ENCODE peak calls at places on chromosomes 5 and 9, in five cellular contexts. One of them, this sample, is unnamed.

GRCh38 chr5:353599-354580 is 32.4 kb downstream of the AHRR start:
- DNase-seq in cardiac muscle cell: no peak
- DNase-seq in ovary: no peak
- DNase-seq in breast epithelium: no peak
- DNase-seq in coronary artery: peak
- DNase-seq in this sample: no peak

GRCh38 chr9:70654144-70654543 is 239.7 kb upstream of the KLF9 start:
- DNase-seq in breast epithelium: no peak
- DNase-seq in coronary artery: no peak
- DNase-seq in ovary: no peak
- DNase-seq in cardiac muscle cell: no peak
- DNase-seq in this sample: no peak

GRCh38 chr9:88996046-88997005 is 5.1 kb downstream of the S1PR3 start:
- DNase-seq in ovary: no peak
- DNase-seq in cardiac muscle cell: no peak
- DNase-seq in breast epithelium: no peak
- DNase-seq in coronary artery: peak
- DNase-seq in this sample: no peak

GRCh38 chr5:173867173-173867679 is 20.9 kb upstream of the CPEB4 start:
- DNase-seq in coronary artery: no peak
- DNase-seq in breast epithelium: no peak
- DNase-seq in ovary: no peak
- DNase-seq in cardiac muscle cell: no peak
- DNase-seq in this sample: no peak

GRCh38 chr5:171721469-171721868 is 64.1 kb upstream of the SMIM23 start:
- DNase-seq in coronary artery: no peak
- DNase-seq in breast epithelium: no peak
- DNase-seq in ovary: no peak
- DNase-seq in cardiac muscle cell: no peak
- DNase-seq in this sample: no peak

GRCh38 chr5:981466-981865 is 27.1 kb upstream of the NKD2 start:
- DNase-seq in ovary: peak
- DNase-seq in coronary artery: no peak
- DNase-seq in breast epithelium: no peak
- DNase-seq in cardiac muscle cell: no peak
- DNase-seq in this sample: no peak

GRCh38 chr5:170625221-170626165 is 121.7 kb downstream of the KCNIP1 start:
- DNase-seq in cardiac muscle cell: no peak
- DNase-seq in coronary artery: no peak
- DNase-seq in ovary: no peak
- DNase-seq in breast epithelium: no peak
- DNase-seq in this sample: no peak

GRCh38 chr9:112711050-112711689 is 6.7 kb downstream of the INIP start:
- DNase-seq in cardiac muscle cell: peak
- DNase-seq in coronary artery: no peak
- DNase-seq in ovary: no peak
- DNase-seq in breast epithelium: no peak
- DNase-seq in this sample: no peak

GRCh38 chr9:95459218-95459617 is 57.6 kb downstream of the PTCH1 start:
- DNase-seq in coronary artery: no peak
- DNase-seq in ovary: no peak
- DNase-seq in cardiac muscle cell: no peak
- DNase-seq in breast epithelium: no peak
- DNase-seq in this sample: no peak

GRCh38 chr5:93100976-93101375 is 480.0 kb downstream of the NR2F1-AS1 start:
- DNase-seq in ovary: no peak
- DNase-seq in breast epithelium: no peak
- DNase-seq in coronary artery: no peak
- DNase-seq in cardiac muscle cell: no peak
- DNase-seq in this sample: no peak

DNA sequence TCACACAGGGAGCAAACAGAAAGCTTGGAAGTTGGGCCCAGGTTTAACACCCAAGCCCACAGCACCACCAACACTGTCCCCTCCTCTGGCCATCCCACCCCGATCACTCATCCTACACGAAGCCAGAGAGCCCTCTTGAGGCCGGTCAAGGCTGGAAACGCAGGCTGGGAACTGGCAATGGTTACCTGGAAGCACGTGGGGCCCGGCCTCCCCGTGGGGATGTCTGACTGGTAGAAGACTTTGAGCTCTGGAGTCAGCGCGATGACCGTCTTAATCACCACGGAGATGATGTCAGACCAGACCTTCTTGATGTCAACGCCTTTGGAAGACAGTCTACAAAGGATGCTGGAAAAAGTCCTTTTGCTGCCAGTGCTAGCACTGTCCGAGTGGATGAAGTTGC is 104.1 kb downstream of the TTLL11 start:
- DNase-seq in coronary artery: no peak
- DNase-seq in ovary: no peak
- DNase-seq in cardiac muscle cell: peak
- DNase-seq in breast epithelium: no peak
- DNase-seq in this sample: no peak
- TF ChIP-seq CTCF in coronary artery: no peak
- TF ChIP-seq CTCF in ovary: no peak
- TF ChIP-seq CTCF in cardiac muscle cell: peak
- TF ChIP-seq CTCF in breast epithelium: no peak
- TF ChIP-seq CTCF in this sample: no peak

GRCh38 chr9:16901589-16901988 is 31.1 kb upstream of the BNC2 start:
- DNase-seq in coronary artery: no peak
- DNase-seq in ovary: no peak
- DNase-seq in breast epithelium: no peak
- DNase-seq in cardiac muscle cell: no peak
- DNase-seq in this sample: no peak
- H3K4me3 ChIP-seq in coronary artery: no peak
- H3K4me3 ChIP-seq in ovary: no peak
- H3K4me3 ChIP-seq in breast epithelium: no peak
- H3K4me3 ChIP-seq in cardiac muscle cell: no peak
- H3K4me3 ChIP-seq in this sample: no peak

DNA sequence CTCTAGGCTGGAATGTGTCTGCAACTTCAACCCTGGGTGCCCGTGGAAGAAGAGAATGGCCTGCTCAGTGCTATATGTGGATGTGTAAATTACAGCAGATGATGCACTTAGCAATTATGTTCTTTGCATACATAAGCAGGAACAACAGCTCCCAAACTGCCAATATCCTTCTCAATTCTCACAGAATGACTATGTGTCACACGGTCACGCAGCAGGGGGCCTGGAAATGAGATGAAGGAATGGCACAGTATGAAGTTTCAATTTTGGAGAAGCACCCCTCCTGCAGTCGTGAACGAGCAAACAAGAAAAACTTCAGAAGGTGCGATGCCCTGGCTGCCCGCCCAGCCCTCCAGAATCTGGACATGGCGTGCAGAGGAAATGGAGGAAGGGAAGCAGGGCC is 175.2 kb upstream of the SMARCA2 start:
- DNase-seq in ovary: no peak
- DNase-seq in cardiac muscle cell: no peak
- DNase-seq in breast epithelium: no peak
- DNase-seq in coronary artery: no peak
- DNase-seq in this sample: no peak
- H3K27ac ChIP-seq in ovary: no peak
- H3K27ac ChIP-seq in cardiac muscle cell: no peak
- H3K27ac ChIP-seq in breast epithelium: no peak
- H3K27ac ChIP-seq in coronary artery: no peak
- H3K27ac ChIP-seq in this sample: no peak

GRCh38 chr9:97704327-97704677 is 7.2 kb upstream of the XPA start:
- DNase-seq in coronary artery: no peak
- DNase-seq in breast epithelium: no peak
- DNase-seq in cardiac muscle cell: no peak
- DNase-seq in ovary: no peak
- DNase-seq in this sample: no peak

GRCh38 chr9:97706246-97706645 is 9.1 kb upstream of the XPA start:
- DNase-seq in cardiac muscle cell: no peak
- DNase-seq in ovary: no peak
- DNase-seq in breast epithelium: no peak
- DNase-seq in coronary artery: no peak
- DNase-seq in this sample: no peak

GRCh38 chr9:97705354-97705950 is 8.3 kb upstream of the XPA start:
- DNase-seq in cardiac muscle cell: no peak
- DNase-seq in coronary artery: no peak
- DNase-seq in ovary: no peak
- DNase-seq in breast epithelium: no peak
- DNase-seq in this sample: no peak

GRCh38 chr9:97704851-97705250 is 7.7 kb upstream of the XPA start:
- DNase-seq in ovary: no peak
- DNase-seq in coronary artery: no peak
- DNase-seq in cardiac muscle cell: no peak
- DNase-seq in breast epithelium: no peak
- DNase-seq in this sample: no peak

GRCh38 chr9:97703437-97704326 is 6.5 kb upstream of the XPA start:
- DNase-seq in cardiac muscle cell: no peak
- DNase-seq in coronary artery: no peak
- DNase-seq in breast epithelium: no peak
- DNase-seq in ovary: no peak
- DNase-seq in this sample: no peak
- TF ChIP-seq CTCF in cardiac muscle cell: no peak
- TF ChIP-seq CTCF in coronary artery: no peak
- TF ChIP-seq CTCF in breast epithelium: no peak
- TF ChIP-seq CTCF in ovary: no peak
- TF ChIP-seq CTCF in this sample: no peak

DNA sequence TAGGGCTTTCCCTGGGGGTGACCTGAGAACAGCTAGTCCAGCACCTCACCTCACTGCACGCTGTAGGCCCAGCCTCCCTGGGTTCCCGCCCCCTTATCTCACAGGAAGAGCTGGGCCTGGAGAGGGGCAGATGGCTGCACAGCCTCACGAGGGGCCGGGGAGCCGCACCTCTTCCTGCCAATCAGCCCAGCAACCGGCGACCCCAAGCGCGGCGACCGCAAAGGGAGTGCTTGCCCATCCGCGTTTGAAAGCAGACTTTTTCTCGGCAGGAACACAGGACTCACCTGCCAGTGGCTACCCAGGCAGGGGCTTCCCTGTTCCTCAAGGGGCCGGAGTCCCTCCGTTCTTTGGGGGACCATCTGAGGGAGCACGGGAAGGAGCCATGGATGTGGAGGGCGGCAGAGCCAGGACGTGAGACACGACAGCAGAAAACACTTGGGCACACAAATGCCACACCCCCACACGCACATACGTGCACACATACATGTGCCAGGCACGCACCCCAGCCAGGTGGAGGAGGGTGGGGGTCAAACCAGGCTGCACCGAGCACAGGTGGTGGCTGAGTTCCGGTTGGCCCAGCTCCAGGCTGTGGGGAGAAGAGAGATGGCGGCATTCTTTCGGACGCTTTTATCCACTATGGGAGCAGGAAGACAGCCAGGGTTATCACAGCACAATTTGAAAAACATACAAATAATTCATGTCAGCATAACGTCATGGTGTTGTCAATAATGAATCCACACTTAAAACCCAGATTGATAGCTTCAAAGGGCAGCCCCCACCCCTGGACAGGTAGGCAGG is 11.3 kb downstream of the TMEM250 start:
- DNase-seq in ovary: no peak
- DNase-seq in coronary artery: no peak
- DNase-seq in cardiac muscle cell: no peak
- DNase-seq in breast epithelium: no peak
- DNase-seq in this sample: no peak
- H3K4me3 ChIP-seq in ovary: no peak
- H3K4me3 ChIP-seq in coronary artery: no peak
- H3K4me3 ChIP-seq in cardiac muscle cell: no peak
- H3K4me3 ChIP-seq in breast epithelium: no peak
- H3K4me3 ChIP-seq in this sample: no peak

DNA sequence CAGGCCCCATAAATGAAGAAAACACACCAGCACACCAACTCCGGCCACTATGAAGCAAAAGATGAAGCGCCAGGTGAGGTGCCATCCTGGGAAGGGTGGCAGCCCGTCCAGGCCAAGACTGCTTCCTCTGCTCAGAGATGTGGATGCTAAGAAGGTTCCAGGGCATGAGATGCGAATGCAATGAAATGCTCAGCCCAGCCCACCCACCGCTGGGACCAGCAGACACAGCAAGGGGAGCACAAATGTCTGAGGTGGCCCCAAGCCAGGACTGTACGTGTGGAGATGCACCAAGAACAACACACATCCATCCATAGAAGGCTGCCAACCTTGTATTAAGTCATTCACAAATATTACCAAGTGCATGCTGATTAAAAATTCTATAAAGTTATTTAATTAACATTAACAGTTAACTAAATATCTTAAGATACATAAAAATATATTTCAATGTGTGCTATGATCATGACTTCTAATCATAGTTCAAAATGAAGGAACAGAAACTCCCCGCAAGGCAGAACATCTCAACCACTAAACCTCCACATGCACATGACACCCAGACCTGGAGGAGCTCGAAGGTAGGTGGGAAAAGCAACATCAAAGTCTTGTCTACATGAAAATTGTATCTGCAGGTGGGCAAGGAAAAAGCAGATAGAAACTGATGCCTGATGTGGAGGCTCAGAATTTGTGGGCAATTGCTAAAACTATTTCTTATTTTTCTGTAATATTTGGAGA is 43.7 kb downstream of the BICD2 start:
- DNase-seq in ovary: no peak
- DNase-seq in coronary artery: no peak
- DNase-seq in cardiac muscle cell: no peak
- DNase-seq in breast epithelium: no peak
- DNase-seq in this sample: no peak
- H3K27ac ChIP-seq in ovary: no peak
- H3K27ac ChIP-seq in coronary artery: no peak
- H3K27ac ChIP-seq in cardiac muscle cell: no peak
- H3K27ac ChIP-seq in breast epithelium: no peak
- H3K27ac ChIP-seq in this sample: no peak

DNA sequence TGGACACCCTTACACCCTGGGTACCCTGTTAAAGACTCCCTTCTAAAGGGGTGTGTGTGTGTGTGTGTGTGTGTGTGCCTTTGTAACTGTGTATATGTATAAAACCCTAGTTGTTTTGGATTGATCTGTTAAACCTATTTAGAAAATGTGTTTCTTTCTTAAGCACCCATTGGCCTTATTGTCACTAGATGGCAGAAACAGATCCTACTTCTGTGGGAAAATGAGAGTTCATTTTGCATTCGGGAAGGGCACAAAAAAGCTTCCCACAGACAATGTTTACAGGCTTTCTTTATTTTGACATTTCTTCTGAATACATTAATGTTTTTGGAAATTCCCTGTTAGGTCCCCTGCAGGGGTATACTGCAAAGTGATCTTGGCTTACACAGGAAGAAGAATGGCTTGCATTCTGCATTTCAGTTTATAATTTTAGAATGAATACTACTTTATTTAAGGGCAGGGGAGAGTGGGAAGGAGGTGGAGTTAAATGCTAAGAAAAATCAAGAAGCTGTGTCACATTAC is 481.8 kb upstream of the ARRDC3 start:
- DNase-seq in coronary artery: no peak
- DNase-seq in cardiac muscle cell: no peak
- DNase-seq in breast epithelium: no peak
- DNase-seq in ovary: no peak
- DNase-seq in this sample: no peak
- TF ChIP-seq CTCF in coronary artery: no peak
- TF ChIP-seq CTCF in cardiac muscle cell: no peak
- TF ChIP-seq CTCF in breast epithelium: no peak
- TF ChIP-seq CTCF in ovary: no peak
- TF ChIP-seq CTCF in this sample: no peak

This sample was measured in esophagus squamous epithelium.